ENCODE peak calls at places on chromosome 4, in four cellular contexts. One of them, this sample, is unnamed.

GRCh38 chr4:82905205-82905604 is 4.7 kb downstream of the THAP9 start:
- DNase-seq in progenitor cell of endocrine pancreas: no peak
- DNase-seq in activated T-cell treated with anti-CD3 and anti-CD28 coated beads, Interleukin-2, amount 50 U/mL, for 4 hours: no peak
- DNase-seq in stimulated activated CD4-positive, alpha-beta T cell treated with anti-CD3 and anti-CD28 coated beads, Interleukin-15, amount 100 ng/mL, for 24 hours: peak; percentile 55
- DNase-seq in this sample: peak; percentile 40

GRCh38 chr4:174193438-174194015 is 89.9 kb downstream of the FBXO8 start:
- DNase-seq in progenitor cell of endocrine pancreas: no peak
- DNase-seq in activated T-cell treated with anti-CD3 and anti-CD28 coated beads, Interleukin-2, amount 50 U/mL, for 4 hours: no peak
- DNase-seq in stimulated activated CD4-positive, alpha-beta T cell treated with anti-CD3 and anti-CD28 coated beads, Interleukin-15, amount 100 ng/mL, for 24 hours: no peak
- DNase-seq in this sample: no peak

GRCh38 chr4:158042591-158043030 is 130.2 kb downstream of the GASK1B start:
- DNase-seq in progenitor cell of endocrine pancreas: no peak
- DNase-seq in activated T-cell treated with anti-CD3 and anti-CD28 coated beads, Interleukin-2, amount 50 U/mL, for 4 hours: no peak
- DNase-seq in stimulated activated CD4-positive, alpha-beta T cell treated with anti-CD3 and anti-CD28 coated beads, Interleukin-15, amount 100 ng/mL, for 24 hours: no peak
- DNase-seq in this sample: no peak

GRCh38 chr4:173365359-173365996 is 5.3 kb upstream of the SAP30 start:
- DNase-seq in progenitor cell of endocrine pancreas: no peak
- DNase-seq in activated T-cell treated with anti-CD3 and anti-CD28 coated beads, Interleukin-2, amount 50 U/mL, for 4 hours: no peak
- DNase-seq in stimulated activated CD4-positive, alpha-beta T cell treated with anti-CD3 and anti-CD28 coated beads, Interleukin-15, amount 100 ng/mL, for 24 hours: no peak
- DNase-seq in this sample: no peak

GRCh38 chr4:182704903-182705302 is 212.3 kb downstream of the DCTD start:
- DNase-seq in progenitor cell of endocrine pancreas: no peak
- DNase-seq in activated T-cell treated with anti-CD3 and anti-CD28 coated beads, Interleukin-2, amount 50 U/mL, for 4 hours: no peak
- DNase-seq in stimulated activated CD4-positive, alpha-beta T cell treated with anti-CD3 and anti-CD28 coated beads, Interleukin-15, amount 100 ng/mL, for 24 hours: no peak
- DNase-seq in this sample: no peak

GRCh38 chr4:185204238-185204910 is 574 bp upstream of the CFAP97 start:
- DNase-seq in progenitor cell of endocrine pancreas: no peak
- DNase-seq in activated T-cell treated with anti-CD3 and anti-CD28 coated beads, Interleukin-2, amount 50 U/mL, for 4 hours: no peak
- DNase-seq in stimulated activated CD4-positive, alpha-beta T cell treated with anti-CD3 and anti-CD28 coated beads, Interleukin-15, amount 100 ng/mL, for 24 hours: no peak
- DNase-seq in this sample: no peak

GRCh38 chr4:91325495-91325894 is 978.3 kb upstream of the GRID2 start:
- DNase-seq in progenitor cell of endocrine pancreas: no peak
- DNase-seq in activated T-cell treated with anti-CD3 and anti-CD28 coated beads, Interleukin-2, amount 50 U/mL, for 4 hours: no peak
- DNase-seq in stimulated activated CD4-positive, alpha-beta T cell treated with anti-CD3 and anti-CD28 coated beads, Interleukin-15, amount 100 ng/mL, for 24 hours: no peak
- DNase-seq in this sample: no peak

GRCh38 chr4:117560329-117560728 is 474.0 kb upstream of the NDST3 start:
- DNase-seq in progenitor cell of endocrine pancreas: no peak
- DNase-seq in activated T-cell treated with anti-CD3 and anti-CD28 coated beads, Interleukin-2, amount 50 U/mL, for 4 hours: no peak
- DNase-seq in stimulated activated CD4-positive, alpha-beta T cell treated with anti-CD3 and anti-CD28 coated beads, Interleukin-15, amount 100 ng/mL, for 24 hours: no peak
- DNase-seq in this sample: no peak

GRCh38 chr4:87044511-87045369 is 109.9 kb downstream of the AFF1 start:
- DNase-seq in progenitor cell of endocrine pancreas: no peak
- DNase-seq in activated T-cell treated with anti-CD3 and anti-CD28 coated beads, Interleukin-2, amount 50 U/mL, for 4 hours: no peak
- DNase-seq in stimulated activated CD4-positive, alpha-beta T cell treated with anti-CD3 and anti-CD28 coated beads, Interleukin-15, amount 100 ng/mL, for 24 hours: no peak
- DNase-seq in this sample: no peak

GRCh38 chr4:19844436-19844835 is 407.3 kb upstream of the SLIT2 start:
- DNase-seq in progenitor cell of endocrine pancreas: no peak
- DNase-seq in activated T-cell treated with anti-CD3 and anti-CD28 coated beads, Interleukin-2, amount 50 U/mL, for 4 hours: no peak
- DNase-seq in stimulated activated CD4-positive, alpha-beta T cell treated with anti-CD3 and anti-CD28 coated beads, Interleukin-15, amount 100 ng/mL, for 24 hours: no peak
- DNase-seq in this sample: no peak

GRCh38 chr4:140645614-140646412 is 77.1 kb upstream of the UCP1 start:
- DNase-seq in progenitor cell of endocrine pancreas: no peak
- DNase-seq in activated T-cell treated with anti-CD3 and anti-CD28 coated beads, Interleukin-2, amount 50 U/mL, for 4 hours: no peak
- DNase-seq in stimulated activated CD4-positive, alpha-beta T cell treated with anti-CD3 and anti-CD28 coated beads, Interleukin-15, amount 100 ng/mL, for 24 hours: no peak
- DNase-seq in this sample: no peak